ENCODE peak calls at places on chromosomes 7 and 10, in seven cellular contexts. L is substantia nigra; Q is brain pericyte; D is stimulated activated naive CD4-positive, alpha-beta T cell; K is T follicular helper cell; J is HEK293T; E is activated T-helper 1 cell treated with anti-CD3 and anti-CD28 coated beads, Interleukin-2, amount 50 U/mL, for 16 hours. Z is an unnamed sample.

GRCh38 chr7:43658718-43659548 is 70.4 kb downstream of the COA1 start:
- DNase-seq in L (no peak), Q (no peak), D (no peak), K (no peak), J (no peak), E (no peak), Z (no peak)

GRCh38 chr10:3500408-3500856 is 284.6 kb downstream of the KLF6 start:
- DNase-seq in L (peak), Q (no peak), D (no peak), K (no peak), J (no peak), E (no peak), Z (no peak)

GRCh38 chr7:95547356-95547755 is 49.0 kb downstream of the PDK4 start:
- DNase-seq in L (no peak), Q (no peak), D (no peak), K (no peak), J (no peak), E (no peak), Z (no peak)

GRCh38 chr10:101397140-101397539 is 43.2 kb downstream of the BTRC start:
- DNase-seq in L (no peak), Q (no peak), D (peak), K (peak), J (peak), E (no peak), Z (no peak)

GRCh38 chr7:116317907-116318306 is 107.6 kb downstream of the TES start:
- DNase-seq in L (no peak), Q (no peak), D (no peak), K (no peak), J (no peak), E (no peak), Z (no peak)

GRCh38 chr10:97566338-97566986 is 6.1 kb upstream of the ANKRD2 start:
- DNase-seq in L (no peak), Q (no peak), D (no peak), K (no peak), J (no peak), E (no peak), Z (no peak)

GRCh38 chr10:22723343-22723779 is 9.0 kb upstream of the PIP4K2A start:
- DNase-seq in L (no peak), Q (no peak), D (no peak), K (no peak), J (no peak), E (no peak), Z (peak)

GRCh38 chr7:130277763-130278643 is 11.3 kb downstream of the CPA2 start:
- DNase-seq in L (peak), Q (no peak), D (no peak), K (no peak), J (peak), E (no peak), Z (no peak)

GRCh38 chr7:30238721-30239441 is 45.5 kb upstream of the ZNRF2 start:
- DNase-seq in L (no peak), Q (no peak), D (no peak), K (no peak), J (no peak), E (no peak), Z (peak)

GRCh38 chr7:15352807-15353206 is 209.0 kb downstream of the AGMO start:
- DNase-seq in L (no peak), Q (no peak), D (no peak), K (no peak), J (no peak), E (no peak), Z (no peak)

GRCh38 chr7:128168667-128169210 is 72.3 kb upstream of the LEP start:
- DNase-seq in L (no peak), Q (no peak), D (no peak), K (no peak), J (peak), E (no peak), Z (peak)

GRCh38 chr7:64876792-64877713 is 26.0 kb upstream of the ZNF273 start:
- DNase-seq in L (peak), Q (no peak), D (peak), K (peak), J (no peak), E (peak), Z (peak)

GRCh38 chr10:82394987-82395386 is 520.0 kb downstream of the NRG3 start:
- DNase-seq in L (no peak), Q (no peak), D (no peak), K (no peak), J (no peak), E (no peak), Z (no peak)

GRCh38 chr10:119306964-119307363 is 99.6 kb downstream of the GRK5 start:
- DNase-seq in L (no peak), Q (no peak), D (no peak), K (no peak), J (no peak), E (no peak), Z (no peak)

GRCh38 chr10:112895292-112895691 is 54.8 kb upstream of the TCF7L2 start:
- DNase-seq in L (no peak), Q (no peak), D (no peak), K (no peak), J (no peak), E (no peak), Z (no peak)

GRCh38 chr7:101589052-101589451 is 40.0 kb downstream of the MYL10 start:
- DNase-seq in L (no peak), Q (no peak), D (no peak), K (no peak), J (peak), E (no peak), Z (no peak)

GRCh38 chr7:151140826-151141225 is 26.7 kb downstream of the GBX1 start:
- DNase-seq in L (no peak), Q (no peak), D (no peak), K (no peak), J (no peak), E (no peak), Z (no peak)

GRCh38 chr7:129684777-129685176 is 73.3 kb downstream of the NRF1 start:
- DNase-seq in L (no peak), Q (no peak), D (no peak), K (no peak), J (no peak), E (no peak), Z (no peak)

GRCh38 chr7:11847336-11847735 is 15.3 kb upstream of the THSD7A start:
- DNase-seq in L (no peak), Q (no peak), D (no peak), K (no peak), J (no peak), E (no peak), Z (no peak)

GRCh38 chr10:6737758-6738463 is 157.8 kb upstream of the PRKCQ start:
- DNase-seq in L (no peak), Q (peak), D (no peak), K (no peak), J (peak), E (no peak), Z (no peak)

GRCh38 chr7:27917774-27918314 is 177.9 kb downstream of the TAX1BP1 start:
- DNase-seq in L (no peak), Q (no peak), D (no peak), K (no peak), J (no peak), E (no peak), Z (no peak)

GRCh38 chr7:119572132-119572531 is 700.8 kb upstream of the KCND2 start:
- DNase-seq in L (no peak), Q (no peak), D (no peak), K (no peak), J (no peak), E (no peak), Z (no peak)

GRCh38 chr7:100583132-100584045 is 2.5 kb downstream of the LRCH4 start:
- DNase-seq in L (no peak), Q (no peak), D (peak), K (peak), J (no peak), E (peak), Z (peak)

GRCh38 chr7:22980422-22980821 is 33.5 kb downstream of the HYCC1 start:
- DNase-seq in L (no peak), Q (no peak), D (no peak), K (no peak), J (no peak), E (no peak), Z (no peak)

GRCh38 chr7:133545613-133546012 is 292.7 kb downstream of the EXOC4 start:
- DNase-seq in L (no peak), Q (no peak), D (no peak), K (no peak), J (no peak), E (no peak), Z (no peak)

GRCh38 chr10:122213766-122214165 is 57.3 kb upstream of the BTBD16 start:
- DNase-seq in L (peak), Q (no peak), D (no peak), K (no peak), J (no peak), E (no peak), Z (no peak)

GRCh38 chr10:78844956-78845355 is 223.8 kb upstream of the ZMIZ1 start:
- DNase-seq in L (no peak), Q (no peak), D (no peak), K (no peak), J (peak), E (no peak), Z (no peak)

GRCh38 chr10:82692458-82692857 is 817.5 kb downstream of the NRG3 start:
- DNase-seq in L (no peak), Q (no peak), D (no peak), K (no peak), J (no peak), E (no peak), Z (no peak)

GRCh38 chr10:73141603-73142002 is 26.2 kb downstream of the ECD start:
- DNase-seq in L (no peak), Q (no peak), D (no peak), K (no peak), J (no peak), E (no peak), Z (no peak)

GRCh38 chr7:1355568-1356340 is 103.5 kb downstream of the MICALL2 start:
- DNase-seq in L (no peak), Q (no peak), D (no peak), K (no peak), J (no peak), E (no peak), Z (no peak)

GRCh38 chr7:90645784-90646183 is 49.7 kb downstream of the CDK14 start:
- DNase-seq in L (no peak), Q (no peak), D (no peak), K (no peak), J (no peak), E (no peak), Z (no peak)

GRCh38 chr10:53536322-53536721 is 763.7 kb upstream of the MBL2 start:
- DNase-seq in L (no peak), Q (no peak), D (no peak), K (no peak), J (no peak), E (no peak), Z (no peak)

GRCh38 chr10:23523251-23523650 is 84.4 kb downstream of the OTUD1 start:
- DNase-seq in L (no peak), Q (no peak), D (no peak), K (no peak), J (no peak), E (no peak), Z (no peak)

GRCh38 chr7:120023494-120024167 is 249.3 kb upstream of the KCND2 start:
- DNase-seq in L (no peak), Q (no peak), D (no peak), K (no peak), J (no peak), E (no peak), Z (no peak)

GRCh38 chr10:71999360-72000072 is 35.3 kb downstream of the CHST3 start:
- DNase-seq in L (peak), Q (peak), D (no peak), K (no peak), J (no peak), E (no peak), Z (no peak)

GRCh38 chr7:32155712-32156111 is 85.5 kb upstream of the PDE1C start:
- DNase-seq in L (no peak), Q (no peak), D (no peak), K (no peak), J (no peak), E (no peak), Z (no peak)

GRCh38 chr10:120950103-120950561 is 99.0 kb downstream of the WDR11 start:
- DNase-seq in L (no peak), Q (no peak), D (no peak), K (no peak), J (peak), E (no peak), Z (no peak)

GRCh38 chr10:75111906-75112703 is 649 bp downstream of the SAMD8 start:
- DNase-seq in L (no peak), Q (no peak), D (peak), K (peak), J (peak), E (no peak), Z (peak)

Z was measured in B cell.